ENCODE peak calls at places on chromosomes 5 and 9, in eight cellular contexts. One of them, this sample, is unnamed.

GRCh38 chr5:10288600-10289213 is 19.0 kb downstream of the CMBL start:
- DNase-seq in GM04503: no peak
- DNase-seq in epithelial cell of esophagus: peak
- DNase-seq in amygdala: no peak
- DNase-seq in occipital lobe: no peak
- DNase-seq in globus pallidus: no peak
- DNase-seq in putamen: no peak
- DNase-seq in SHP77: peak
- DNase-seq in this sample: peak

GRCh38 chr9:128394404-128395168 is 23.4 kb downstream of the URM1 start:
- DNase-seq in GM04503: no peak
- DNase-seq in epithelial cell of esophagus: no peak
- DNase-seq in amygdala: no peak
- DNase-seq in occipital lobe: no peak
- DNase-seq in globus pallidus: peak
- DNase-seq in putamen: peak
- DNase-seq in SHP77: no peak
- DNase-seq in this sample: no peak

GRCh38 chr5:132428811-132429440 is 59.4 kb downstream of the SLC22A5 start:
- DNase-seq in GM04503: no peak
- DNase-seq in epithelial cell of esophagus: peak
- DNase-seq in amygdala: no peak
- DNase-seq in occipital lobe: no peak
- DNase-seq in globus pallidus: no peak
- DNase-seq in putamen: no peak
- DNase-seq in SHP77: no peak
- DNase-seq in this sample: peak

GRCh38 chr9:122374885-122375420 is 4.1 kb downstream of the PTGS1 start:
- DNase-seq in GM04503: no peak
- DNase-seq in epithelial cell of esophagus: peak
- DNase-seq in amygdala: no peak
- DNase-seq in occipital lobe: peak
- DNase-seq in globus pallidus: no peak
- DNase-seq in putamen: no peak
- DNase-seq in SHP77: no peak
- DNase-seq in this sample: no peak

GRCh38 chr5:177446184-177447065 is at the start of gene PRR7:
- DNase-seq in GM04503: no peak
- DNase-seq in epithelial cell of esophagus: peak
- DNase-seq in amygdala: peak
- DNase-seq in occipital lobe: peak
- DNase-seq in globus pallidus: peak
- DNase-seq in putamen: peak
- DNase-seq in SHP77: peak
- DNase-seq in this sample: peak

GRCh38 chr9:38682713-38683112 is 37.2 kb downstream of the FAM240B start:
- DNase-seq in GM04503: peak
- DNase-seq in epithelial cell of esophagus: peak
- DNase-seq in amygdala: no peak
- DNase-seq in occipital lobe: no peak
- DNase-seq in globus pallidus: no peak
- DNase-seq in putamen: no peak
- DNase-seq in SHP77: no peak
- DNase-seq in this sample: no peak

GRCh38 chr5:174531782-174532191 is 192.6 kb upstream of the MSX2 start:
- DNase-seq in GM04503: no peak
- DNase-seq in epithelial cell of esophagus: no peak
- DNase-seq in amygdala: no peak
- DNase-seq in occipital lobe: no peak
- DNase-seq in globus pallidus: no peak
- DNase-seq in putamen: no peak
- DNase-seq in SHP77: no peak
- DNase-seq in this sample: no peak

GRCh38 chr5:74316064-74316586 is 324.4 kb downstream of the ENC1 start:
- DNase-seq in GM04503: peak
- DNase-seq in epithelial cell of esophagus: peak
- DNase-seq in amygdala: no peak
- DNase-seq in occipital lobe: no peak
- DNase-seq in globus pallidus: no peak
- DNase-seq in putamen: no peak
- DNase-seq in SHP77: peak
- DNase-seq in this sample: no peak

GRCh38 chr9:135388530-135388929 is 91.1 kb upstream of the PPP1R26 start:
- DNase-seq in GM04503: no peak
- DNase-seq in epithelial cell of esophagus: no peak
- DNase-seq in amygdala: no peak
- DNase-seq in occipital lobe: no peak
- DNase-seq in globus pallidus: no peak
- DNase-seq in putamen: no peak
- DNase-seq in SHP77: no peak
- DNase-seq in this sample: no peak

GRCh38 chr5:152113401-152113800 is 188.8 kb upstream of the GLRA1 start:
- DNase-seq in GM04503: no peak
- DNase-seq in epithelial cell of esophagus: no peak
- DNase-seq in amygdala: no peak
- DNase-seq in occipital lobe: no peak
- DNase-seq in globus pallidus: no peak
- DNase-seq in putamen: no peak
- DNase-seq in SHP77: no peak
- DNase-seq in this sample: peak

GRCh38 chr9:130239741-130240241 is 25.8 kb upstream of the HMCN2 start:
- DNase-seq in GM04503: no peak
- DNase-seq in epithelial cell of esophagus: peak
- DNase-seq in amygdala: no peak
- DNase-seq in occipital lobe: no peak
- DNase-seq in globus pallidus: no peak
- DNase-seq in putamen: no peak
- DNase-seq in SHP77: no peak
- DNase-seq in this sample: peak

GRCh38 chr9:118362123-118362522 is 657.9 kb downstream of the TLR4 start:
- DNase-seq in GM04503: no peak
- DNase-seq in epithelial cell of esophagus: no peak
- DNase-seq in amygdala: no peak
- DNase-seq in occipital lobe: no peak
- DNase-seq in globus pallidus: no peak
- DNase-seq in putamen: no peak
- DNase-seq in SHP77: no peak
- DNase-seq in this sample: no peak

GRCh38 chr5:150647275-150648251 is 7.1 kb downstream of the SYNPO start:
- DNase-seq in GM04503: no peak
- DNase-seq in epithelial cell of esophagus: no peak
- DNase-seq in amygdala: no peak
- DNase-seq in occipital lobe: no peak
- DNase-seq in globus pallidus: no peak
- DNase-seq in putamen: no peak
- DNase-seq in SHP77: no peak
- DNase-seq in this sample: no peak

GRCh38 chr9:136095028-136095494 is at the start of gene NACC2:
- DNase-seq in GM04503: no peak
- DNase-seq in epithelial cell of esophagus: peak
- DNase-seq in amygdala: no peak
- DNase-seq in occipital lobe: no peak
- DNase-seq in globus pallidus: no peak
- DNase-seq in putamen: no peak
- DNase-seq in SHP77: no peak
- DNase-seq in this sample: peak

GRCh38 chr5:168299372-168299771 is 7.9 kb downstream of the WWC1 start:
- DNase-seq in GM04503: no peak
- DNase-seq in epithelial cell of esophagus: no peak
- DNase-seq in amygdala: no peak
- DNase-seq in occipital lobe: no peak
- DNase-seq in globus pallidus: peak
- DNase-seq in putamen: no peak
- DNase-seq in SHP77: no peak
- DNase-seq in this sample: no peak

GRCh38 chr9:71937070-71937625 is 25.7 kb downstream of the C9orf85 start:
- DNase-seq in GM04503: no peak
- DNase-seq in epithelial cell of esophagus: peak
- DNase-seq in amygdala: no peak
- DNase-seq in occipital lobe: no peak
- DNase-seq in globus pallidus: peak
- DNase-seq in putamen: peak
- DNase-seq in SHP77: no peak
- DNase-seq in this sample: no peak

GRCh38 chr9:8332296-8332695 is 532.7 kb upstream of the DMAC1 start:
- DNase-seq in GM04503: no peak
- DNase-seq in epithelial cell of esophagus: no peak
- DNase-seq in amygdala: no peak
- DNase-seq in occipital lobe: no peak
- DNase-seq in globus pallidus: no peak
- DNase-seq in putamen: no peak
- DNase-seq in SHP77: no peak
- DNase-seq in this sample: no peak

GRCh38 chr9:14413811-14414210 is 99.9 kb upstream of the NFIB start:
- DNase-seq in GM04503: no peak
- DNase-seq in epithelial cell of esophagus: no peak
- DNase-seq in amygdala: no peak
- DNase-seq in occipital lobe: no peak
- DNase-seq in globus pallidus: no peak
- DNase-seq in putamen: no peak
- DNase-seq in SHP77: no peak
- DNase-seq in this sample: no peak

GRCh38 chr5:11878846-11879245 is 25.4 kb downstream of the CTNND2 start:
- DNase-seq in GM04503: no peak
- DNase-seq in epithelial cell of esophagus: no peak
- DNase-seq in amygdala: peak
- DNase-seq in occipital lobe: peak
- DNase-seq in globus pallidus: peak
- DNase-seq in putamen: peak
- DNase-seq in SHP77: no peak
- DNase-seq in this sample: no peak

GRCh38 chr5:145943674-145944121 is 7.3 kb downstream of the SH3RF2 start:
- DNase-seq in GM04503: no peak
- DNase-seq in epithelial cell of esophagus: peak
- DNase-seq in amygdala: no peak
- DNase-seq in occipital lobe: no peak
- DNase-seq in globus pallidus: no peak
- DNase-seq in putamen: no peak
- DNase-seq in SHP77: no peak
- DNase-seq in this sample: no peak

GRCh38 chr5:66982514-66982913 is 214.1 kb downstream of the CD180 start:
- DNase-seq in GM04503: no peak
- DNase-seq in epithelial cell of esophagus: no peak
- DNase-seq in amygdala: no peak
- DNase-seq in occipital lobe: no peak
- DNase-seq in globus pallidus: no peak
- DNase-seq in putamen: no peak
- DNase-seq in SHP77: no peak
- DNase-seq in this sample: no peak

GRCh38 chr9:33445389-33445881 is 2.0 kb downstream of the AQP3 start:
- DNase-seq in GM04503: no peak
- DNase-seq in epithelial cell of esophagus: no peak
- DNase-seq in amygdala: no peak
- DNase-seq in occipital lobe: no peak
- DNase-seq in globus pallidus: no peak
- DNase-seq in putamen: no peak
- DNase-seq in SHP77: no peak
- DNase-seq in this sample: peak

GRCh38 chr9:107548298-107549142 is 59.0 kb upstream of the KLF4 start:
- DNase-seq in GM04503: peak
- DNase-seq in epithelial cell of esophagus: peak
- DNase-seq in amygdala: no peak
- DNase-seq in occipital lobe: no peak
- DNase-seq in globus pallidus: peak
- DNase-seq in putamen: no peak
- DNase-seq in SHP77: no peak
- DNase-seq in this sample: no peak